ENCODE peak calls at places on chromosomes 13 and 19, in four cellular contexts. One of them, this sample, is unnamed.

GRCh38 chr13:73195091-73195490 is 136.3 kb downstream of the KLF5 start:
- DNase-seq in cardiac muscle cell: no peak
- DNase-seq in A549: no peak
- DNase-seq in Peyer's patch: no peak
- DNase-seq in this sample: no peak

GRCh38 chr13:48954086-48954485 is 21.6 kb upstream of the FNDC3A start:
- DNase-seq in cardiac muscle cell: no peak
- DNase-seq in A549: no peak
- DNase-seq in Peyer's patch: no peak
- DNase-seq in this sample: no peak

GRCh38 chr13:34257980-34258379 is 440.0 kb downstream of the RFC3 start:
- DNase-seq in cardiac muscle cell: no peak
- DNase-seq in A549: no peak
- DNase-seq in Peyer's patch: no peak
- DNase-seq in this sample: no peak

GRCh38 chr19:44975444-44975843 is 20.3 kb downstream of the CLPTM1 start:
- DNase-seq in cardiac muscle cell: no peak
- DNase-seq in A549: no peak
- DNase-seq in Peyer's patch: no peak
- DNase-seq in this sample: no peak

GRCh38 chr13:25977216-25977615 is 74.6 kb downstream of the SHISA2 start:
- DNase-seq in cardiac muscle cell: peak
- DNase-seq in A549: no peak
- DNase-seq in Peyer's patch: no peak
- DNase-seq in this sample: no peak

GRCh38 chr13:104111031-104111430 is 1044.8 kb upstream of the SLC10A2 start:
- DNase-seq in cardiac muscle cell: no peak
- DNase-seq in A549: no peak
- DNase-seq in Peyer's patch: no peak
- DNase-seq in this sample: no peak

GRCh38 chr13:109401307-109401706 is 385.1 kb downstream of the IRS2 start:
- DNase-seq in cardiac muscle cell: no peak
- DNase-seq in A549: no peak
- DNase-seq in Peyer's patch: peak
- DNase-seq in this sample: no peak

GRCh38 chr13:40875048-40875447 is 85.6 kb downstream of the SLC25A15 start:
- DNase-seq in cardiac muscle cell: no peak
- DNase-seq in A549: no peak
- DNase-seq in Peyer's patch: no peak
- DNase-seq in this sample: no peak

GRCh38 chr13:95098916-95099315 is 202.3 kb downstream of the ABCC4 start:
- DNase-seq in cardiac muscle cell: no peak
- DNase-seq in A549: no peak
- DNase-seq in Peyer's patch: no peak
- DNase-seq in this sample: no peak

GRCh38 chr19:28577666-28578065 is 635.3 kb downstream of the UQCRFS1 start:
- DNase-seq in cardiac muscle cell: no peak
- DNase-seq in A549: no peak
- DNase-seq in Peyer's patch: no peak
- DNase-seq in this sample: no peak

GRCh38 chr13:113857531-113858195 is 6.2 kb downstream of the GAS6 start:
- DNase-seq in cardiac muscle cell: no peak
- DNase-seq in A549: no peak
- DNase-seq in Peyer's patch: no peak
- DNase-seq in this sample: no peak
- H3K27ac ChIP-seq in cardiac muscle cell: peak
- H3K27ac ChIP-seq in A549: no peak
- H3K27ac ChIP-seq in Peyer's patch: peak
- H3K27ac ChIP-seq in this sample: no peak

GRCh38 chr19:12237143-12237839 is 57.4 kb downstream of the ZNF44 start:
- DNase-seq in cardiac muscle cell: no peak
- DNase-seq in A549: no peak
- DNase-seq in Peyer's patch: no peak
- DNase-seq in this sample: no peak
- H3K27ac ChIP-seq in cardiac muscle cell: no peak
- H3K27ac ChIP-seq in A549: no peak
- H3K27ac ChIP-seq in Peyer's patch: no peak
- H3K27ac ChIP-seq in this sample: no peak

DNA sequence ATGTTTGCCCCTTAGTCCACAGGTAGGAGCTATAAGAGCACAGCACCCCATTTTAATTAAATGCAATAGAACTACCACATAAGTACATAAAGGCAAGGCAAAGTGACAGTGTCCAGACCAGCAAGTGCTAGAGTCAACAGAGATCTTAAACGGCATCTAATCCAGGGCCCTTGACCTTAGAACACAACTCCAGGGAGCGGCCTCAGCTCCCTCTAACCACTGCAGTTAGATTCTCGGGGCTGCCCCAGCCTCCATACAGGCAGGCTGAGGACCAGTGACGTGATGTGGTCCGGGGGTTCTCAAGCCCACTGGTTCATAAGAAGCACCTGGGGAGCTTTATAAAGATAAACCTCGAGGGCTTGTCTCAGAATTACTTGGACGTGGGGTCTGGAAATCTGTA is 10.0 kb upstream of the ATP12A start:
- DNase-seq in cardiac muscle cell: no peak
- DNase-seq in A549: no peak
- DNase-seq in Peyer's patch: peak
- DNase-seq in this sample: no peak
- H3K27ac ChIP-seq in cardiac muscle cell: no peak
- H3K27ac ChIP-seq in A549: no peak
- H3K27ac ChIP-seq in Peyer's patch: no peak
- H3K27ac ChIP-seq in this sample: peak

GRCh38 chr13:39575641-39576238 is 27.3 kb downstream of the LHFPL6 start:
- DNase-seq in cardiac muscle cell: no peak
- DNase-seq in A549: no peak
- DNase-seq in Peyer's patch: no peak
- DNase-seq in this sample: no peak
- H3K27ac ChIP-seq in cardiac muscle cell: no peak
- H3K27ac ChIP-seq in A549: no peak
- H3K27ac ChIP-seq in Peyer's patch: no peak
- H3K27ac ChIP-seq in this sample: no peak

DNA sequence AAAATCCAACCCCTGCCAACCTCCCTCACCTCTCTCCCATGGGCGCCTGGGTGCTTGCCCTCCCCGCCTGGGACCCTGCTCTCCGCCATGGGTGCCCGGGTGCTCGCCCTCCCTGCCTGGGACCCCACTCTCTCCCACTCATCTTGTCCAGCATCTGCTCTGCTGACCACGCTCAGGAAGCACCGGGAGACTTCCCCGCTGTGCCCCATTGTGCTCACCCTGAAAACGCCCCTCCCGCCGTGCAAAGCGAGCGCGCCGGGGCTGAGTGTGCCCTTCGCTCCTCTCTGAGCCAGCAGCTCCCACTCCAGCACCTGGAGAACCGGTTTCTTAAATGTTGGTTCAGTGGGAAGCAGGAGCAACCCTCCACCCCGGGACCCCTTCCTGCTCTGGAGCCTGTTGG is 23.3 kb upstream of the CDC16 start:
- DNase-seq in cardiac muscle cell: no peak
- DNase-seq in A549: no peak
- DNase-seq in Peyer's patch: no peak
- DNase-seq in this sample: no peak
- H3K27ac ChIP-seq in cardiac muscle cell: no peak
- H3K27ac ChIP-seq in A549: no peak
- H3K27ac ChIP-seq in Peyer's patch: no peak
- H3K27ac ChIP-seq in this sample: no peak

GRCh38 chr13:113041293-113041690 is 64.3 kb upstream of the F7 start:
- DNase-seq in cardiac muscle cell: no peak
- DNase-seq in A549: no peak
- DNase-seq in Peyer's patch: no peak
- DNase-seq in this sample: no peak
- H3K27ac ChIP-seq in cardiac muscle cell: no peak
- H3K27ac ChIP-seq in A549: no peak
- H3K27ac ChIP-seq in Peyer's patch: no peak
- H3K27ac ChIP-seq in this sample: no peak

DNA sequence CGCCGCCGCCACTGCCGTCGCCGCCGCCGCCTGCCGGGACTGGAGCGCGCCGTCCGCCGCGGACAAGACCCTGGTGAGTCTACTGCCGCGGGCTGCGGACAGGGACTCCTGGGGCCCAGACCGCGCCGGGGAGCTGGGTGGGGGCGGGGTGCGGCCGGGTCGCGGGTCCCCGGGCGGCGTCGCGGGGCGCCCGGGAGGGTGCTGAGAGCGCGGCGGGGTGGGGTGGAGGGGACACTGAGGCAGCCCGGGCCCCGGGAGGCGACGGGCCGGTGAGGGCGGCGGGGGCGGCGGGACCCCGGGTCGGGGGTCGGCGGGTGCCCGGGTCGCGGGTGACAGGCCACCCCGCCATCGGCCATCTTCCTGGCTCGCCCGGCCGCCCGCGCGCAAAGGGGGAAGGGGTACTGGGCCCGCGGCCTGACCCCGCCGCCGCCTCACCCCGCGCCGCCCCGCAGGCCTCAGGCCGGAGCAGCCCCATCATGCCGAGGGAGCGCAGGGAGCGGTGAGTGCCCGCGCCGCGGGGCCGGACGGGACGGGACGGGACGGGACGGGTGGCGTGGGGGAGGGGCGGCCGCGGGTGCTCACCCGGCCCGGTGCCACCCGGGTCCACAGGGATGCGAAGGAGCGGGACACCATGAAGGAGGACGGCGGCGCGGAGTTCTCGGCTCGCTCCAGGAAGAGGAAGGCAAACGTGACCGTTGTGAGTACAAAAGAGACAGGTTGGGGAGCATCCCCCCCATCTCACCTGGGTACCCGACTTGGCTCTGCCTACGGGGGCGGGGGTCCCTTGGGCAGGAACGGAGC is 489 bp downstream of the CCNE1 start:
- DNase-seq in cardiac muscle cell: peak
- DNase-seq in A549: no peak
- DNase-seq in Peyer's patch: peak
- DNase-seq in this sample: no peak
- H3K27ac ChIP-seq in cardiac muscle cell: no peak
- H3K27ac ChIP-seq in A549: peak
- H3K27ac ChIP-seq in Peyer's patch: no peak
- H3K27ac ChIP-seq in this sample: no peak

DNA sequence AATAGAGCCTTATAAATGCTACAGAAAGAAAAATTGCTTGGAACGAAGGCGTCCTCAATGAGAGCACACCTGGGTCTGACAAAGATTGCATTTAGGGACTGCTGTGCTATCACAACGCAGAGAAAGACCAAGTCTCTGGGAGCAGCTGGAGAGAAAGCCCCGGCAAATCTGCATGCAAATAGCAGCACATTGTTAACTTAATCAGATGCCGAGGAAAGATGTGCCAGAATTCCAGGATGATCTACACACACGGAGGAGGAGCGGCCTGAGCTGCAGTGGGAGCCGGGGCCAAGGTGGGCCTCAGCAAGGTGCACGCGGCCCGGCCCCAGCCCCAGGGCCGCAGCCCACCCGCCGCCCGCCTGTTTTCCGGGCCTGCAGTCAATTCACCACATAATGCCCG is 1.4 kb downstream of the ZNF536 start:
- DNase-seq in cardiac muscle cell: no peak
- DNase-seq in A549: no peak
- DNase-seq in Peyer's patch: no peak
- DNase-seq in this sample: no peak
- H3K27ac ChIP-seq in cardiac muscle cell: no peak
- H3K27ac ChIP-seq in A549: no peak
- H3K27ac ChIP-seq in Peyer's patch: no peak
- H3K27ac ChIP-seq in this sample: no peak

DNA sequence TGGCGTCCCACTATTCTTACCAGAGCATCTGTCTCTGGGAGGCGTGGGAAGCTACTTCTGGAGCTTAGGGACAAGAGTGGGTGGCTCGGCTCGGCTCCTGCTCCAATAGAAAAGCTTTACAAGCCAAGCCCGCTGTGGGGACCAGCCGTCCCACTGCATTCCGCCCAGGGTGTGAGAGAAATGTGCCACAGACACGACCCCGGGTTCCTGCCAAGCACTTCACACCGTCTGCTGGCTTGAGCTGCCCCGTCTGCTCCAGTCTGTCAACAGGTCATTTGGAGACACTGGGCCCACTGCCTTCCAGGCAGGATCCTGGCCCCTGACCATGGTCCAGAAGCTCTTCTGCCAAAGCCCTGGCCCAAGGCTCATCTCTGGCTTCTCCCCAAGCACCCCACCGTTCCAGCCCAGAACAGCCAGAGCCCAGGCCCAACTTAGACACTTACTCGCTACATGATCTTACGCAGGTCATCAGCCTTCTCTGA is 6.5 kb upstream of the FKRP start:
- DNase-seq in cardiac muscle cell: peak
- DNase-seq in A549: no peak
- DNase-seq in Peyer's patch: no peak
- DNase-seq in this sample: no peak
- H3K27ac ChIP-seq in cardiac muscle cell: peak
- H3K27ac ChIP-seq in A549: no peak
- H3K27ac ChIP-seq in Peyer's patch: no peak
- H3K27ac ChIP-seq in this sample: no peak

GRCh38 chr19:49165865-49166301 is 8.3 kb downstream of the TRPM4 start:
- DNase-seq in cardiac muscle cell: no peak
- DNase-seq in A549: no peak
- DNase-seq in Peyer's patch: no peak
- DNase-seq in this sample: no peak
- H3K27ac ChIP-seq in cardiac muscle cell: peak
- H3K27ac ChIP-seq in A549: no peak
- H3K27ac ChIP-seq in Peyer's patch: peak
- H3K27ac ChIP-seq in this sample: no peak

This sample was measured in epithelial cell of prostate.